ENCODE peak calls at places on chromosomes 13 and 19, in seven cellular contexts. W is HuH-7, S is fibroblast of lung, Y is AG09319, K is pancreas, Q is amygdala, N is spleen. D is an unnamed sample.

GRCh38 chr13:36601186-36601585 is 72.6 kb upstream of the SERTM1 start:
- DNase-seq in W (no peak), S (no peak), Y (no peak), K (no peak), Q (no peak), N (no peak), D (no peak)

GRCh38 chr13:98050041-98050466 is 92.8 kb upstream of the FARP1 start:
- DNase-seq in W (no peak), S (peak), Y (no peak), K (no peak), Q (no peak), N (no peak), D (no peak)

GRCh38 chr13:51945149-51945548 is 66.1 kb downstream of the ATP7B start:
- DNase-seq in W (no peak), S (no peak), Y (no peak), K (no peak), Q (no peak), N (no peak), D (no peak)

GRCh38 chr19:56712609-56713008 is 41.1 kb upstream of the ZNF835 start:
- DNase-seq in W (no peak), S (no peak), Y (no peak), K (no peak), Q (peak), N (no peak), D (no peak)

GRCh38 chr13:99892189-99892588 is 79.4 kb downstream of the ZIC5 start:
- DNase-seq in W (no peak), S (no peak), Y (no peak), K (no peak), Q (peak), N (no peak), D (no peak)

GRCh38 chr13:103006706-103007426 is 59.4 kb downstream of the SLC10A2 start:
- DNase-seq in W (no peak), S (no peak), Y (no peak), K (no peak), Q (no peak), N (no peak), D (no peak)

GRCh38 chr19:44356383-44357111 is at the start of gene ZNF112:
- DNase-seq in W (peak), S (peak), Y (peak), K (peak), Q (peak), N (peak), D (peak)

GRCh38 chr13:37835392-37835791 is 34.2 kb downstream of the TRPC4 start:
- DNase-seq in W (no peak), S (no peak), Y (no peak), K (no peak), Q (no peak), N (no peak), D (no peak)

GRCh38 chr19:41860419-41861097 is 503 bp downstream of the RPS19 start:
- DNase-seq in W (no peak), S (peak), Y (no peak), K (no peak), Q (no peak), N (no peak), D (no peak)

GRCh38 chr19:36013280-36014028 is 559 bp downstream of the ALKBH6 start:
- DNase-seq in W (no peak), S (no peak), Y (no peak), K (no peak), Q (no peak), N (no peak), D (no peak)

GRCh38 chr19:7515471-7516226 is at the start of gene ZNF358:
- DNase-seq in W (peak), S (peak), Y (peak), K (peak), Q (no peak), N (peak), D (no peak)

GRCh38 chr13:92843549-92843948 is 383.1 kb upstream of the GPC6 start:
- DNase-seq in W (no peak), S (peak), Y (peak), K (no peak), Q (no peak), N (no peak), D (peak)